ENCODE peak calls at places on chromosome 13, in six cellular contexts. B is T-helper 1 cell, R is progenitor cell of endocrine pancreas, A is left ventricle myocardium inferior, Q is psoas muscle, U is cardiac muscle cell. I is an unnamed sample.

GRCh38 chr13:40168425-40169155 is 497.9 kb downstream of the FOXO1 start:
- DNase-seq in Q (no peak), A (no peak), R (no peak), B (no peak), U (no peak), I (no peak)

GRCh38 chr13:23455401-23456185 is 22.1 kb upstream of the SACS start:
- DNase-seq in Q (no peak), A (no peak), U (no peak), B (no peak), R (no peak), I (no peak)

GRCh38 chr13:80551650-80552497 is 210.9 kb upstream of the SPRY2 start:
- DNase-seq in B (no peak), U (no peak), Q (no peak), A (no peak), R (no peak), I (no peak)

GRCh38 chr13:43516401-43516826 is 270.4 kb downstream of the ENOX1 start:
- DNase-seq in Q (no peak), A (no peak), B (no peak), R (no peak), U (peak), I (no peak)

GRCh38 chr13:35378939-35379338 is 97.5 kb downstream of the MAB21L1 start:
- DNase-seq in A (no peak), Q (no peak), U (no peak), R (no peak), B (no peak), I (no peak)

GRCh38 chr13:113110048-113110851 is 4.7 kb downstream of the F7 start:
- DNase-seq in Q (peak), U (no peak), R (no peak), A (no peak), B (no peak), I (no peak)

GRCh38 chr13:66154354-66154753 is 1075.8 kb downstream of the PCDH9 start:
- DNase-seq in B (no peak), Q (no peak), R (no peak), A (no peak), U (no peak), I (no peak)

GRCh38 chr13:76723551-76724232 is 162.5 kb downstream of the KCTD12 start:
- DNase-seq in Q (no peak), R (no peak), A (peak), U (no peak), B (no peak), I (no peak)

GRCh38 chr13:43021926-43022670 is 1.3 kb upstream of the DNAJC15 start:
- DNase-seq in A (no peak), Q (no peak), R (no peak), B (no peak), U (no peak), I (no peak)

GRCh38 chr13:76512676-76513277 is 373.4 kb downstream of the KCTD12 start:
- DNase-seq in U (no peak), A (no peak), B (no peak), R (no peak), Q (no peak), I (no peak)

GRCh38 chr13:33313504-33313903 is 27.9 kb upstream of the STARD13 start:
- DNase-seq in B (no peak), R (no peak), U (no peak), A (no peak), Q (no peak), I (no peak)

GRCh38 chr13:110394371-110394841 is 87.3 kb downstream of the COL4A2 start:
- DNase-seq in Q (no peak), R (no peak), U (no peak), A (no peak), B (no peak), I (no peak)

GRCh38 chr13:76503756-76504155 is 382.4 kb downstream of the KCTD12 start:
- DNase-seq in B (no peak), R (no peak), U (no peak), A (no peak), Q (no peak), I (no peak)

GRCh38 chr13:105957769-105958438 is 577.6 kb downstream of the EFNB2 start:
- DNase-seq in A (no peak), U (no peak), Q (no peak), R (no peak), B (no peak), I (no peak)

GRCh38 chr13:26133286-26133685 is 81.5 kb upstream of the SHISA2 start:
- DNase-seq in A (no peak), B (no peak), R (no peak), U (no peak), Q (no peak), I (no peak)

GRCh38 chr13:102293723-102294122 is 108.1 kb downstream of the FGF14 start:
- DNase-seq in Q (no peak), U (no peak), B (no peak), A (no peak), R (no peak), I (no peak)

GRCh38 chr13:113747291-113747833 is 11.7 kb upstream of the TMEM255B start:
- DNase-seq in R (no peak), U (no peak), A (no peak), Q (no peak), B (no peak), I (no peak)

GRCh38 chr13:92677571-92677970 is 549.0 kb upstream of the GPC6 start:
- DNase-seq in R (no peak), B (no peak), A (no peak), U (peak), Q (no peak), I (no peak)

I was measured in T-helper 9 cell.